ENCODE peak calls at places on chromosomes 3 and 15, in eight cellular contexts. E is PC-9, W is HuH-7, M is aorta, F is T-cell, O is left ventricle myocardium superior, V is AG20443, R is AG10803. P is an unnamed sample.

GRCh38 chr3:12558706-12559105 is 1.8 kb downstream of the MKRN2 start:
- DNase-seq in V (no peak), O (no peak), F (no peak), R (no peak), E (no peak), M (no peak), W (no peak), P (no peak)

GRCh38 chr3:57864853-57865252 is 108.7 kb downstream of the SLMAP start:
- DNase-seq in O (no peak), E (no peak), M (no peak), V (peak), W (no peak), R (peak), F (no peak), P (no peak)

GRCh38 chr3:150733373-150733935 is 29.5 kb downstream of the SIAH2 start:
- DNase-seq in O (no peak), M (no peak), V (no peak), R (no peak), F (no peak), E (no peak), W (no peak), P (no peak)

GRCh38 chr3:138560501-138560900 is 33.6 kb downstream of the CEP70 start:
- DNase-seq in F (no peak), W (no peak), E (no peak), R (no peak), V (no peak), O (no peak), M (no peak), P (no peak)

GRCh38 chr3:87082806-87083440 is 92.0 kb upstream of the VGLL3 start:
- DNase-seq in W (peak), E (peak), F (no peak), O (no peak), R (peak), M (no peak), V (peak), P (no peak)

GRCh38 chr3:46545695-46546630 is 20.1 kb downstream of the LRRC2 start:
- DNase-seq in O (no peak), V (no peak), M (no peak), E (no peak), W (no peak), R (no peak), F (no peak), P (no peak)

GRCh38 chr3:156161172-156161571 is 40.8 kb downstream of the KCNAB1 start:
- DNase-seq in O (no peak), F (peak), M (no peak), E (no peak), W (peak), R (no peak), V (no peak), P (no peak)

GRCh38 chr3:188807002-188807401 is 364.8 kb upstream of the TPRG1 start:
- DNase-seq in E (no peak), M (no peak), O (no peak), F (no peak), W (no peak), R (peak), V (no peak), P (no peak)

GRCh38 chr15:47781527-47781926 is 64.2 kb downstream of the SEMA6D start:
- DNase-seq in F (no peak), E (no peak), R (no peak), M (no peak), O (no peak), V (no peak), W (no peak), P (no peak)

GRCh38 chr3:166372571-166373106 is 535.4 kb upstream of the BCHE start:
- DNase-seq in M (no peak), W (no peak), F (no peak), R (no peak), E (no peak), O (no peak), V (no peak), P (no peak)

GRCh38 chr15:90845201-90845949 is 23.0 kb upstream of the FURIN start:
- DNase-seq in W (no peak), R (peak), V (peak), F (no peak), M (no peak), O (no peak), E (peak), P (no peak)

GRCh38 chr3:123688241-123688747 is 103.4 kb upstream of the HACD2 start:
- DNase-seq in R (peak), M (no peak), V (peak), W (no peak), E (peak), O (no peak), F (no peak), P (no peak)

GRCh38 chr15:66595937-66596545 is 30.2 kb upstream of the LCTL start:
- DNase-seq in V (peak), M (no peak), O (no peak), F (no peak), W (no peak), R (peak), E (no peak), P (no peak)

GRCh38 chr3:9779721-9780450 is 10.1 kb upstream of the CAMK1 start:
- DNase-seq in R (no peak), W (no peak), E (no peak), O (no peak), V (no peak), M (peak), F (no peak), P (no peak)

GRCh38 chr3:13011369-13012227 is 61.6 kb downstream of the IQSEC1 start:
- DNase-seq in V (no peak), M (peak), O (no peak), W (no peak), R (no peak), E (peak), F (peak), P (no peak)

GRCh38 chr15:37792351-37792750 is 142.1 kb upstream of the TMCO5A start:
- DNase-seq in E (no peak), M (no peak), F (no peak), R (no peak), O (no peak), V (no peak), W (no peak), P (no peak)

GRCh38 chr3:184298759-184299487 is at the start of gene PSMD2:
- DNase-seq in O (peak), R (peak), V (peak), E (peak), M (peak), F (peak), W (peak), P (peak)

GRCh38 chr3:131526801-131527347 is 24.1 kb upstream of the MRPL3 start:
- DNase-seq in R (peak), E (peak), O (peak), M (peak), V (peak), F (no peak), W (peak), P (peak)

GRCh38 chr3:142844339-142844977 is 44.4 kb downstream of the PCOLCE2 start:
- DNase-seq in R (peak), W (peak), M (no peak), E (no peak), V (peak), F (no peak), O (no peak), P (no peak)

GRCh38 chr3:4322635-4323034 is 19.5 kb downstream of the SETMAR start:
- DNase-seq in M (no peak), W (no peak), F (no peak), V (peak), E (no peak), R (peak), O (no peak), P (no peak)

GRCh38 chr3:88433572-88433971 is 283.8 kb downstream of the C3orf38 start:
- DNase-seq in R (no peak), W (no peak), E (no peak), M (no peak), O (no peak), F (no peak), V (peak), P (peak)

GRCh38 chr3:129745253-129745652 is 138.8 kb upstream of the PLXND1 start:
- DNase-seq in O (no peak), W (no peak), F (no peak), M (no peak), E (no peak), V (no peak), R (peak), P (no peak)

GRCh38 chr3:17745301-17745700 is 2.9 kb upstream of the TBC1D5 start:
- DNase-seq in O (no peak), E (no peak), F (no peak), W (no peak), V (no peak), R (no peak), M (no peak), P (no peak)

GRCh38 chr3:179323197-179323901 is 518 bp downstream of the ZNF639 start:
- DNase-seq in E (peak), O (peak), V (peak), M (peak), R (peak), W (peak), F (peak), P (peak)

GRCh38 chr3:111998661-111999641 is at the start of gene TAGLN3:
- DNase-seq in E (no peak), M (peak), O (no peak), F (no peak), V (peak), R (no peak), W (no peak), P (peak)

GRCh38 chr3:46867550-46867898 is 4.3 kb upstream of the MYL3 start:
- DNase-seq in O (peak), R (peak), W (no peak), E (no peak), M (peak), F (no peak), V (peak), P (no peak)

GRCh38 chr3:183172051-183172639 is 9.6 kb upstream of the LAMP3 start:
- DNase-seq in M (no peak), O (no peak), F (no peak), E (no peak), R (no peak), V (no peak), W (no peak), P (no peak)

GRCh38 chr3:115930168-115930567 is 306.9 kb downstream of the GAP43 start:
- DNase-seq in V (no peak), E (no peak), O (no peak), R (no peak), F (no peak), W (no peak), M (no peak), P (no peak)

GRCh38 chr3:159149633-159150032 is 347.8 kb downstream of the MFSD1 start:
- DNase-seq in V (no peak), M (no peak), R (no peak), W (no peak), E (no peak), F (no peak), O (no peak), P (no peak)

GRCh38 chr15:89662893-89663673 is 7.8 kb upstream of the KIF7 start:
- DNase-seq in O (peak), F (no peak), E (peak), W (no peak), R (peak), V (peak), M (peak), P (no peak)

GRCh38 chr3:62749657-62750056 is 125.6 kb downstream of the CADPS start:
- DNase-seq in V (no peak), M (no peak), O (no peak), F (no peak), R (no peak), E (no peak), W (no peak), P (no peak)

GRCh38 chr3:193572426-193572908 is 17.8 kb upstream of the ATP13A4 start:
- DNase-seq in E (peak), F (no peak), M (no peak), O (peak), V (peak), R (peak), W (peak), P (peak)

GRCh38 chr15:48507416-48508065 is 138.0 kb downstream of the FBN1 start:
- DNase-seq in V (peak), M (no peak), O (no peak), W (peak), R (peak), F (no peak), E (peak), P (no peak)

GRCh38 chr3:138442433-138442832 is 8.0 kb downstream of the ESYT3 start:
- DNase-seq in R (peak), V (peak), O (no peak), W (no peak), M (peak), F (no peak), E (peak), P (no peak)

P was measured in glutamatergic neuron.